ENCODE peak calls at places on chromosomes 11 and 22, in four cellular contexts. I is globus pallidus, R is fibroblast of mammary gland, Z is T-helper 9 cell. Y is an unnamed sample.
A peak's percentile ranks its signal among the peaks of the same experiment; 100 is the strongest.

GRCh38 chr11:33543823-33544222 is 156.8 kb downstream of the C11orf91 start:
- DNase-seq in I (no peak), R (peak; percentile 66), Z (no peak), Y (peak; percentile 82)

GRCh38 chr11:86245369-86246292 is 1.1 kb downstream of the EED start:
- DNase-seq in I (no peak), R (peak; percentile 23), Z (peak; percentile 1), Y (peak; percentile 55)

GRCh38 chr11:94858012-94858705 is 90.0 kb downstream of the AMOTL1 start:
- DNase-seq in I (no peak), R (no peak), Z (no peak), Y (no peak)

GRCh38 chr22:25165785-25166184 is 33.9 kb upstream of the CRYBB3 start:
- DNase-seq in I (no peak), R (no peak), Z (no peak), Y (no peak)

GRCh38 chr11:128653828-128654231 is 40.0 kb upstream of the FLI1 start:
- DNase-seq in I (peak; percentile 15), R (peak; percentile 16), Z (no peak), Y (peak; percentile 63)

GRCh38 chr22:19410941-19411689 is 20.4 kb downstream of the HIRA start:
- DNase-seq in I (no peak), R (no peak), Z (no peak), Y (no peak)

GRCh38 chr22:16601437-16602223 is 9.0 kb upstream of the CCT8L2 start:
- DNase-seq in I (peak; percentile 32), R (no peak), Z (no peak), Y (peak; percentile 2)

GRCh38 chr11:131762346-131763110 is 392.1 kb downstream of the NTM start:
- DNase-seq in I (peak; percentile 85), R (no peak), Z (no peak), Y (no peak)

GRCh38 chr22:23243006-23243573 is 62.8 kb downstream of the BCR start:
- DNase-seq in I (no peak), R (no peak), Z (peak; percentile 58), Y (no peak)

GRCh38 chr11:117932987-117933386 is 3.8 kb upstream of the TMPRSS13 start:
- DNase-seq in I (no peak), R (no peak), Z (no peak), Y (no peak)

GRCh38 chr11:61609970-61610347 is 29.1 kb upstream of the SYT7 start:
- DNase-seq in I (no peak), R (no peak), Z (no peak), Y (peak; percentile 54)